ENCODE peak calls at places on chromosomes 16 and 17, in eight cellular contexts. C, V, N, B, Y, W, P and H are unnamed samples.

GRCh38 chr16:77657016-77657415 is 65.3 kb upstream of the NUDT7 start:
- DNase-seq in W (no peak), N (no peak), V (no peak), B (no peak), C (peak), P (no peak), Y (peak), H (no peak)

GRCh38 chr16:85757341-85757822 is 6.5 kb upstream of the C16orf74 start:
- DNase-seq in C (peak), W (no peak), P (no peak), B (no peak), N (no peak), V (peak), Y (no peak), H (no peak)

GRCh38 chr17:6793748-6794493 is 17.9 kb downstream of the FBXO39 start:
- DNase-seq in W (no peak), V (no peak), B (no peak), C (no peak), N (no peak), Y (no peak), P (no peak), H (no peak)

GRCh38 chr17:48162946-48163506 is 55.5 kb downstream of the SNX11 start:
- DNase-seq in C (peak), V (peak), Y (no peak), P (peak), W (no peak), N (no peak), B (no peak), H (no peak)

GRCh38 chr17:50660042-50660886 is 25.6 kb downstream of the ABCC3 start:
- DNase-seq in V (peak), P (peak), W (no peak), N (no peak), C (no peak), Y (no peak), B (no peak), H (no peak)

GRCh38 chr16:84585886-84586285 is 32.0 kb downstream of the COTL1 start:
- DNase-seq in B (no peak), W (no peak), V (no peak), P (no peak), Y (no peak), C (peak), N (peak), H (no peak)

GRCh38 chr16:59971264-59971663 is 1237.1 kb upstream of the GOT2 start:
- DNase-seq in N (no peak), B (no peak), C (no peak), Y (no peak), P (no peak), V (peak), W (no peak), H (no peak)

GRCh38 chr17:8776861-8777260 is 18.5 kb upstream of the SPDYE4 start:
- DNase-seq in B (no peak), N (no peak), W (no peak), P (no peak), V (no peak), C (no peak), Y (no peak), H (no peak)

GRCh38 chr17:35554668-35555067 is 6.0 kb downstream of the SLFN14 start:
- DNase-seq in Y (no peak), B (no peak), W (no peak), V (no peak), P (no peak), N (no peak), C (no peak), H (no peak)

GRCh38 chr17:66460558-66460957 is 158.1 kb downstream of the PRKCA start:
- DNase-seq in V (no peak), W (no peak), N (no peak), P (no peak), C (no peak), Y (no peak), B (no peak), H (no peak)

GRCh38 chr17:18321309-18321708 is 6.2 kb downstream of the SMCR8 start:
- DNase-seq in V (no peak), C (no peak), B (no peak), W (no peak), N (no peak), Y (no peak), P (no peak), H (no peak)

GRCh38 chr17:31310260-31310659 is 3.6 kb downstream of the EVI2B start:
- DNase-seq in N (no peak), P (no peak), B (no peak), Y (no peak), V (no peak), C (peak), W (peak), H (no peak)

GRCh38 chr16:49494386-49495150 is 121.0 kb downstream of the C16orf78 start:
- DNase-seq in N (no peak), B (no peak), C (no peak), Y (no peak), W (no peak), P (no peak), V (no peak), H (peak)

GRCh38 chr17:16820979-16821543 is 131.0 kb downstream of the CCDC144A start:
- DNase-seq in P (no peak), C (no peak), V (no peak), B (no peak), Y (no peak), W (no peak), N (no peak), H (no peak)

GRCh38 chr16:88633684-88634140 is 4.7 kb upstream of the IL17C start:
- DNase-seq in Y (no peak), B (no peak), W (peak), C (peak), N (no peak), P (no peak), V (peak), H (no peak)

GRCh38 chr17:64147110-64148016 is 17.4 kb upstream of the ERN1 start:
- DNase-seq in Y (no peak), N (no peak), W (no peak), B (no peak), P (no peak), C (no peak), V (peak), H (no peak)

GRCh38 chr16:87240211-87241134 is 76.7 kb downstream of the C16orf95 start:
- DNase-seq in B (no peak), V (peak), C (no peak), Y (peak), P (no peak), N (no peak), W (no peak), H (no peak)

GRCh38 chr16:50671644-50672260 is 9.4 kb downstream of the SNX20 start:
- DNase-seq in B (peak), V (peak), W (peak), P (no peak), N (no peak), C (peak), Y (no peak), H (no peak)

GRCh38 chr17:43766413-43767052 is 7.9 kb upstream of the SOST start:
- DNase-seq in V (peak), C (peak), W (peak), P (peak), N (peak), B (peak), Y (no peak), H (no peak)

GRCh38 chr17:5391678-5392077 is 27.8 kb downstream of the NUP88 start:
- DNase-seq in W (no peak), P (no peak), Y (no peak), V (no peak), B (no peak), C (no peak), N (no peak), H (no peak)

GRCh38 chr17:16418684-16419066 is 3.3 kb downstream of the TRPV2 start:
- DNase-seq in P (no peak), B (no peak), W (no peak), N (no peak), V (no peak), C (no peak), Y (no peak), H (no peak)

GRCh38 chr16:63174801-63175200 is 1138.6 kb upstream of the CDH8 start:
- DNase-seq in V (no peak), N (no peak), Y (no peak), B (no peak), C (no peak), P (no peak), W (no peak), H (no peak)

GRCh38 chr17:40023590-40024292 is 8.5 kb downstream of the CSF3 start:
- DNase-seq in B (no peak), Y (no peak), W (no peak), V (peak), N (no peak), P (no peak), C (no peak), H (no peak)

GRCh38 chr17:17376362-17376761 is 73.2 kb downstream of the NT5M start:
- DNase-seq in V (peak), B (no peak), N (no peak), W (no peak), Y (no peak), P (no peak), C (no peak), H (no peak)

GRCh38 chr17:4631431-4631830 is 10.0 kb downstream of the ALOX15 start:
- DNase-seq in C (no peak), Y (no peak), B (no peak), V (no peak), W (no peak), N (no peak), P (no peak), H (no peak)

GRCh38 chr16:58332997-58333700 is 38.3 kb upstream of the PRSS54 start:
- DNase-seq in C (no peak), P (no peak), Y (no peak), W (no peak), N (no peak), V (no peak), B (no peak), H (no peak)

GRCh38 chr17:29294580-29294900 is 592 bp upstream of the NUFIP2 start:
- DNase-seq in W (no peak), P (no peak), V (no peak), C (no peak), B (no peak), N (no peak), Y (no peak), H (no peak)

GRCh38 chr17:30552994-30553565 is 75.9 kb downstream of the GOSR1 start:
- DNase-seq in W (no peak), Y (no peak), C (no peak), B (no peak), V (no peak), N (no peak), P (no peak), H (peak)